ENCODE peak calls at places on chromosomes 6 and 20, in eight cellular contexts. U, P, X, A, K, F, D and Y are unnamed samples.

GRCh38 chr6:5108068-5108467 is 22.9 kb downstream of the PPP1R3G start:
- DNase-seq in F (no peak), D (no peak), P (peak), K (no peak), A (no peak), X (no peak), U (no peak), Y (no peak)

GRCh38 chr6:67615796-67616195 is 1019.3 kb upstream of the ADGRB3 start:
- DNase-seq in U (no peak), K (no peak), A (no peak), P (no peak), D (no peak), F (no peak), X (peak), Y (no peak)

GRCh38 chr20:25360631-25361286 is 29.9 kb downstream of the ABHD12 start:
- DNase-seq in D (no peak), X (peak), A (no peak), P (no peak), K (peak), F (no peak), U (no peak), Y (no peak)

GRCh38 chr20:7926767-7927166 is 13.5 kb downstream of the HAO1 start:
- DNase-seq in F (no peak), A (no peak), U (no peak), D (no peak), X (peak), P (peak), K (peak), Y (no peak)

GRCh38 chr20:49794336-49795124 is 18.1 kb upstream of the SLC9A8 start:
- DNase-seq in D (no peak), F (peak), U (no peak), A (peak), X (no peak), P (no peak), K (no peak), Y (no peak)

GRCh38 chr6:96794980-96795379 is 42.3 kb downstream of the GPR63 start:
- DNase-seq in D (no peak), K (peak), X (peak), A (no peak), F (no peak), P (no peak), U (no peak), Y (no peak)

GRCh38 chr20:22904411-22904810 is 130.7 kb upstream of the SSTR4 start:
- DNase-seq in P (no peak), U (no peak), X (no peak), K (no peak), A (no peak), F (no peak), D (no peak), Y (no peak)

GRCh38 chr6:19833947-19834346 is 3.2 kb upstream of the ID4 start:
- DNase-seq in U (no peak), A (no peak), X (no peak), P (peak), F (no peak), K (peak), D (no peak), Y (no peak)

DNA sequence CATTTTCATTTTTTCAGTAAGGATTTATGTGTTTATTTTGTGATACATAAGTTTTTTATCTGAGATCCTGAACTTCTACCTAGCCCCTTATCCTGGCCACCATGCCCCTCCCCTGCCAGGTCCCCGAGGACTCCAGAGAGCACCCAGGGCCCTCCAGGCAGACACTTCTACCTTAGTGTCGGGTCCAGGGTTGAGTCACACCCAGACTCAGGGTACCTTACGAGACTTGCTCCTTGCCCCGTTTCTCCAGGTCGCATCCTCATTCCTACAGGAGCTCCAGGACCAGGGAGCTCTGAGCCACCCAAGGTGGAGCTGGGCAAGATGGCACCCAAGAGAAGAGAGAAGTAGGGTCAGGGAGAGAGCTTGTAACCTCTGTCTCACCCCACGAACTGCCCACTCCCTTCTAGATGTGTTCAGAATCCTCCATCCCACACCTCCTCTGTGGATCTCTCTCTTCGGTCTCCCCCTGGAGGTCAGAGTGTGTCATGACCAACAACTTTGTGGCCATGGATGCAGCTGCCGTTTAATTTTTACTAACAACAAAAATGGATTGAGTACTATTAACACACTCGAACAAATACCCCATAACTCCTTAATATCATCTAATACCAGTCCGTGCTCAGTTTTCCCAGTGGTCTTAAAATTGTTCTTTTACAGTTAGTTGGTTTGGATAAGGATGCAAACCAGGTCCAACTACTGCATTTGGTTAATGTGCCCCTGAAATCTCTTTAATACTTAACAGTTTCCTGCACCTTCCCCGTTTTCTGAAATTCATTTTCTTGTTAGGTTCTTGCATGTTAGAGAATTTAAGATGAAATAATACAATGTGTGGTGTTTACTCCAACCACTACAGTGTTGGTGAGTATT is 130.6 kb upstream of the INSM1 start:
- DNase-seq in X (peak), D (peak), A (no peak), K (peak), P (peak), U (no peak), F (peak), Y (peak)
- TF ChIP-seq CTCF in X (peak), D (peak), A (peak), K (peak), P (peak), U (peak), F (peak), Y (peak)

GRCh38 chr6:42981866-42982265 is 2.5 kb upstream of the PPP2R5D start:
- DNase-seq in F (no peak), P (no peak), K (no peak), X (no peak), D (no peak), A (no peak), U (no peak), Y (no peak)

GRCh38 chr6:42988486-42989020 is 4.2 kb downstream of the PPP2R5D start:
- DNase-seq in U (no peak), P (no peak), D (no peak), F (no peak), A (no peak), X (peak), K (peak), Y (no peak)

GRCh38 chr6:42984924-42985475 is 630 bp downstream of the PPP2R5D start:
- DNase-seq in D (no peak), A (no peak), K (peak), X (peak), F (peak), U (no peak), P (peak), Y (no peak)

GRCh38 chr6:42987533-42988451 is 3.4 kb downstream of the PPP2R5D start:
- DNase-seq in A (no peak), X (no peak), K (peak), F (no peak), U (no peak), P (no peak), D (no peak), Y (no peak)

DNA sequence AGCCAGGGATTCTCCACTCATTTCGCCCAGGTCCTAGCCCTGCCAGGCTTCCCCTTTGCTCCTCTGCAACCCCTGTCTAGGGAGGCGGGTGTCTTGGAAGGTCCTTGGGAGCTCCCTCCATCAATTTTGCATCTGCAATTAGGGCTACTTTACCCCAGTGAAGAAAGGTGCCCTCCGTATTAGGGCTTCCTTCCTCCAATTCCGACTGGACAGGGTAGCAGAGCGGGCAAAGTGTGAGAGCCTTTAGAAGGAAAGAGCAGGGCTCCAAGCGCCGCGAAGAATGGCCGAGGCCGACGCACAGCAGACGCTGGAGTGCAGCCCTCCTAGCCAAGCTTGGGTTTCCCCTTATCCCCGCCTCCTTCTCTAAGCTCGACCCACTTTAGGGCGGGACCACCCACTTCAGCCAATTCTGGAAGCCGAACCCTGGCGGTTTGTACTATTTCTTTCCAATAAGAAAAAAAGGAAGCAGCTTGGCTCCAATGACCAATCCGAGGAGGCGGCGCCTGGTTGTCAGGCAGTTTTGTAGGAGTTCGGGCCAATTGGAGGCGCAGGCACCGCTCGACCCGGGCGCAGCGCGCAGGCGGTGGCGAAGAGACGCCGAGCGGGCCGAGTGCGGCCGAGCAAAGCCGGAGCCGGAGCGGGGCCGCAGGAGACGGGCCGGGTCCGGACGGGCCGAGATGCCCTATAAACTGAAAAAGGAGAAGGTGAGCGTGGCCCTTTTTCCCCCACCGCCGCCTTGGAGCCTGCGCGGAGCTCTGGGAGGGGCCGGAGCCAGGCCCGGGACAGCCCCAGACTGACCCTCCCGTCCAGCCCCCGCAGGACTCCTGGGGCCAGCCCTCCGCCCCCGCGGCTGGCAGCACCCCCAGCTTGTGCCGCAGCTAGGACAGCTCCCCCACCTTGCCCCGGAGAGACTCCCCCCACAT is at the start of gene PPP2R5D:
- DNase-seq in P (peak), U (peak), F (peak), A (peak), D (peak), K (peak), X (peak), Y (peak)
- TF ChIP-seq CTCF in P (no peak), U (no peak), F (peak), A (no peak), D (no peak), K (no peak), X (no peak), Y (no peak)

GRCh38 chr20:62804021-62804631 is 509 bp upstream of the OGFR start:
- DNase-seq in U (no peak), K (no peak), P (no peak), A (no peak), X (no peak), D (no peak), F (no peak), Y (no peak)
- TF ChIP-seq CTCF in U (peak), K (no peak), P (no peak), A (no peak), X (no peak), D (no peak), F (no peak), Y (peak)

GRCh38 chr6:47156196-47156595 is 114.1 kb upstream of the ADGRF1 start:
- DNase-seq in P (no peak), D (no peak), U (no peak), A (no peak), F (no peak), K (no peak), X (no peak), Y (no peak)

GRCh38 chr6:47149554-47149953 is 107.4 kb upstream of the ADGRF1 start:
- DNase-seq in K (no peak), F (no peak), D (no peak), A (no peak), U (no peak), P (no peak), X (no peak), Y (no peak)

GRCh38 chr6:47151232-47151898 is 109.2 kb upstream of the ADGRF1 start:
- DNase-seq in A (no peak), K (no peak), D (no peak), X (no peak), P (no peak), U (no peak), F (no peak), Y (no peak)

GRCh38 chr6:47153066-47153755 is 111.1 kb upstream of the ADGRF1 start:
- DNase-seq in X (no peak), A (no peak), K (peak), F (no peak), U (no peak), P (no peak), D (no peak), Y (no peak)

GRCh38 chr6:47152666-47153065 is 110.5 kb upstream of the ADGRF1 start:
- DNase-seq in D (no peak), K (no peak), P (no peak), U (no peak), X (no peak), F (no peak), A (no peak), Y (no peak)
- TF ChIP-seq CTCF in D (no peak), K (no peak), P (no peak), U (no peak), X (no peak), F (no peak), A (no peak), Y (no peak)

GRCh38 chr20:64136004-64136710 is 28.1 kb upstream of the MYT1 start:
- DNase-seq in D (no peak), U (no peak), P (no peak), X (no peak), K (no peak), A (peak), F (no peak), Y (no peak)

GRCh38 chr20:64137598-64138031 is 26.6 kb upstream of the MYT1 start:
- DNase-seq in U (no peak), D (no peak), P (no peak), A (peak), X (no peak), K (no peak), F (no peak), Y (no peak)

GRCh38 chr20:64131406-64131805 is 24.0 kb upstream of the NPBWR2 start:
- DNase-seq in F (no peak), P (no peak), X (no peak), K (peak), U (no peak), A (peak), D (peak), Y (no peak)

GRCh38 chr20:64130876-64131275 is 23.5 kb upstream of the NPBWR2 start:
- DNase-seq in A (peak), F (no peak), P (no peak), X (no peak), D (no peak), K (no peak), U (no peak), Y (no peak)

GRCh38 chr20:64133951-64134407 is 26.6 kb upstream of the NPBWR2 start:
- DNase-seq in A (peak), P (no peak), D (no peak), X (no peak), F (no peak), K (no peak), U (no peak), Y (no peak)
- TF ChIP-seq CTCF in A (no peak), P (peak), D (no peak), X (peak), F (peak), K (peak), U (peak), Y (peak)

GRCh38 chr6:57075092-57075491 is 14.9 kb upstream of the ZNF451 start:
- DNase-seq in U (no peak), F (no peak), A (no peak), P (no peak), X (no peak), D (no peak), K (no peak), Y (no peak)
- TF ChIP-seq CTCF in U (no peak), F (no peak), A (no peak), P (no peak), X (no peak), D (no peak), K (no peak), Y (no peak)

GRCh38 chr20:37239026-37239451 is 22.6 kb downstream of the GHRH start:
- DNase-seq in F (no peak), P (no peak), U (no peak), D (no peak), K (peak), A (no peak), X (peak), Y (no peak)

GRCh38 chr20:37236462-37236861 is 25.2 kb downstream of the GHRH start:
- DNase-seq in P (no peak), F (no peak), D (no peak), X (no peak), U (no peak), A (no peak), K (no peak), Y (no peak)

GRCh38 chr20:37238426-37238825 is 23.2 kb downstream of the GHRH start:
- DNase-seq in U (no peak), P (no peak), D (no peak), K (no peak), A (no peak), X (no peak), F (no peak), Y (no peak)

GRCh38 chr20:37235065-37235464 is 26.5 kb downstream of the GHRH start:
- DNase-seq in D (no peak), F (no peak), A (no peak), K (no peak), U (no peak), X (no peak), P (no peak), Y (no peak)

DNA sequence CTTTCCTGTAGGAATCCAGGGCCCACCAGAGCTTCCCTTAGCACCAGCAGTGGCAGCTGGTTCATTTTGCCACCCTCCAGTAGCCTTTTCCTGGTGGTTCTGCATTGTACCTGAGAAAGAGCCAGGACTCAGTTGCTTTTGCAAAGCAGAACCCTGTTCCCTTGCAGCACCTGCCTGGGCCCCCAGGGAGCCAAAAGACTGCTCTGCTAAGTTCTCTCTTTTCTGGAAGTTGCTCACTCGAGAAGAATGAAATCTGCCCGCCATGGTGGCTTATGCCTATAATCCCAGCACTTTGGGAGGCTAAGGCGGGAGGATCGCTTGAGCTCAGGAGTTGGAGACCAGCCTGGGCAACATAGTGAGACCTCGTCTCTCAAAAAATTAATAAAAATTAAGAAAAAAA is 24.0 kb downstream of the GHRH start:
- DNase-seq in F (no peak), U (no peak), P (no peak), D (no peak), X (no peak), K (no peak), A (no peak), Y (no peak)
- TF ChIP-seq CTCF in F (no peak), U (no peak), P (no peak), D (no peak), X (no peak), K (no peak), A (no peak), Y (no peak)

GRCh38 chr6:138011413-138011812 is 95.8 kb downstream of the PERP start:
- DNase-seq in A (no peak), X (no peak), F (no peak), K (no peak), P (no peak), D (no peak), U (no peak), Y (no peak)

GRCh38 chr6:138012682-138013081 is 94.5 kb downstream of the PERP start:
- DNase-seq in X (no peak), K (no peak), P (no peak), A (no peak), F (no peak), D (no peak), U (no peak), Y (no peak)

GRCh38 chr6:138018297-138018696 is 88.9 kb downstream of the PERP start:
- DNase-seq in K (no peak), D (no peak), X (no peak), A (no peak), F (no peak), U (no peak), P (no peak), Y (no peak)

GRCh38 chr6:138017156-138017757 is 90.0 kb downstream of the PERP start:
- DNase-seq in U (no peak), X (no peak), K (peak), A (no peak), F (no peak), D (no peak), P (no peak), Y (no peak)

DNA sequence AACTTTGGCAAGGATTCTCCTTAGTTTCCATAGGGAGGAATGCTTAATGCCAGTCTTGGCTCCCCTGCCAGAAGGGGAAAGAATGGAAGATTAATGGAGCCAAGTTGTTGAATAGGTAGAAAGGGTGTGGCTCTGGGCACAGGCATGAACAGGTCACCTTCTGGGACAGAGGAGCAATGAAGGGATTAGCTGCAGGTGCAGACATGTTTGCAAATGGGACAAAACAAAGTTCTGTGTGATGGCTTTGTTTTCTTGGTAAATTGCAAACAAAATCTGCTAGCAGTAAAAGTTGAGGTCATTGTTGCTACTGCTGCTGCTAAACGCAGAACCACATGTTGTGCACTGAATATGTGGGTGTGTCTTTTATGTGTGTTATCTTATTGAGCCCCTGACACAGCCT is 93.3 kb downstream of the PERP start:
- DNase-seq in A (no peak), D (peak), F (no peak), X (no peak), P (no peak), K (no peak), U (no peak), Y (no peak)
- TF ChIP-seq CTCF in A (no peak), D (no peak), F (no peak), X (no peak), P (no peak), K (no peak), U (no peak), Y (no peak)